ENCODE peak calls at places on chromosomes 12 and 14, in nine cellular contexts. H is Peyer's patch; T is tibial nerve; P is progenitor cell of endocrine pancreas; K is endothelial cell of umbilical vein; E is heart right ventricle; D is CD8-positive, alpha-beta T cell; A is GM10248; J is thoracic aorta. Y is an unnamed sample.

GRCh38 chr12:64104376-64104775 is 117.7 kb downstream of the KICS2 start:
- DNase-seq in E (no peak), K (no peak), D (no peak), J (no peak), P (no peak), A (no peak), T (no peak), H (no peak), Y (no peak)

GRCh38 chr14:46571970-46572369 is 79.6 kb downstream of the RPL10L start:
- DNase-seq in K (peak; percentile 59), J (no peak), T (no peak), D (no peak), P (no peak), H (no peak), A (no peak), E (no peak), Y (no peak)

GRCh38 chr12:2284857-2285256 is 232.1 kb downstream of the CACNA1C start:
- DNase-seq in T (peak; percentile 52), P (peak; percentile 78), J (no peak), E (peak; percentile 85), D (no peak), K (peak; percentile 31), H (peak; percentile 83), A (peak; percentile 39), Y (no peak)

GRCh38 chr12:24750263-24750662 is 198.6 kb downstream of the BCAT1 start:
- DNase-seq in P (no peak), T (no peak), A (no peak), K (no peak), D (no peak), J (no peak), H (no peak), E (no peak), Y (no peak)

GRCh38 chr14:100524933-100525243 is 62.3 kb downstream of the BEGAIN start:
- DNase-seq in H (peak; percentile 31), D (peak; percentile 36), J (no peak), E (peak; percentile 13), K (no peak), P (peak; percentile 20), T (no peak), A (peak; percentile 38), Y (no peak)

GRCh38 chr12:76633415-76633814 is 73.8 kb upstream of the OSBPL8 start:
- DNase-seq in T (no peak), E (peak; percentile 43), A (no peak), P (no peak), D (no peak), J (no peak), K (peak; percentile 34), H (no peak), Y (no peak)

GRCh38 chr12:26746315-26746714 is 86.7 kb downstream of the ITPR2 start:
- DNase-seq in E (no peak), P (no peak), K (peak; percentile 35), D (no peak), A (peak; percentile 15), T (no peak), J (no peak), H (no peak), Y (no peak)

GRCh38 chr12:45729233-45730115 is at the start of gene ARID2:
- DNase-seq in J (no peak), A (peak; percentile 59), E (peak; percentile 63), H (peak; percentile 84), T (peak; percentile 49), P (peak; percentile 44), D (peak; percentile 64), K (peak; percentile 62), Y (peak; percentile 75)

GRCh38 chr14:77014004-77014604 is 14.4 kb downstream of the IRF2BPL start:
- DNase-seq in A (no peak), H (no peak), K (peak; percentile 32), T (no peak), D (no peak), E (peak; percentile 80), P (no peak), J (no peak), Y (no peak)

GRCh38 chr12:74889563-74890236 is 319.9 kb downstream of the KCNC2 start:
- DNase-seq in K (peak; percentile 49), A (no peak), P (no peak), D (no peak), H (no peak), T (no peak), J (no peak), E (no peak), Y (no peak)

GRCh38 chr12:47828967-47829482 is 9.3 kb upstream of the HDAC7 start:
- DNase-seq in H (no peak), K (peak; percentile 77), D (no peak), J (peak; percentile 63), T (peak; percentile 79), A (no peak), P (no peak), E (peak; percentile 88), Y (no peak)

GRCh38 chr14:29352681-29353080 is 575.0 kb downstream of the PRKD1 start:
- DNase-seq in J (no peak), P (no peak), T (no peak), A (no peak), K (no peak), D (no peak), H (no peak), E (no peak), Y (no peak)

GRCh38 chr12:109174468-109174867 is 58.1 kb downstream of the ACACB start:
- DNase-seq in E (no peak), P (no peak), K (no peak), A (no peak), J (no peak), H (no peak), D (no peak), T (no peak), Y (no peak)

GRCh38 chr12:100450726-100451125 is 22.9 kb upstream of the NR1H4 start:
- DNase-seq in K (peak; percentile 8), A (no peak), D (no peak), P (no peak), J (no peak), E (no peak), H (no peak), T (no peak), Y (no peak)

GRCh38 chr14:103231376-103232019 is 102.5 kb upstream of the EIF5 start:
- DNase-seq in D (no peak), A (no peak), H (no peak), K (no peak), P (no peak), J (no peak), T (no peak), E (no peak), Y (no peak)

GRCh38 chr12:82186282-82186681 is 171.9 kb downstream of the CCDC59 start:
- DNase-seq in D (no peak), E (no peak), P (no peak), J (no peak), A (no peak), T (no peak), K (no peak), H (no peak), Y (no peak)

GRCh38 chr14:106586098-106586704 is 1059.8 kb downstream of the TMEM121 start:
- DNase-seq in T (no peak), K (no peak), H (no peak), J (no peak), P (no peak), A (peak; percentile 75), E (no peak), D (peak; percentile 73), Y (peak; percentile 60)

GRCh38 chr12:84874125-84874824 is 38.3 kb downstream of the SLC6A15 start:
- DNase-seq in D (no peak), K (peak; percentile 55), A (peak; percentile 24), H (no peak), E (no peak), P (no peak), T (no peak), J (no peak), Y (no peak)

DNA sequence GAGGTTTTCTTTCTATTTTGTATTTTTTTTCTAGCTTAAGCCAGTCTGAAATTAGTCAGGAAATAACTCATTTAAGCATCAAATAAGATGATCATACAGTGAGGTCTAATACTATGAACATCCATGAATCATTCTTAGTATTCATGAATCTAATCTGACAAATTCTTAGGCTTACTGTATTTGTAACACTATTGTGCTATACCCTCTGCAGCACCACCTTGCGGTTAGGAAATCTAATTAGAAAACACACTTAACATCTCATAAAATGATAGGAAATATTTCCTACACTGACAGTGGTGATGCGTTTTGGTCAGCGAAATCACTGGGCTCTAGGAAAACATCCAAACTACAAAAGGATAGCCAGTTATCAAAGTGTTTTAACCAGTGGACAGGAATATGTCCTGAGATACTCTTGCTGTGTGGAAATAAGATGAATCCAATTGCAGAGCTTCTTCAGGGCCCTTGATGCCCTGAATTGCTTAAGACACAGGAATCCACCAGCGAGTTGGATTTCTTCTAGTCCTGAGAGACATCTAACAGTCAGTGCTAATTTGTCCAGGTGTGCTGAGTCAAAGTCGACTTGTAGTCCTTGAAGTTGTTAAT is 109.3 kb upstream of the MYF6 start:
- DNase-seq in E (no peak), A (no peak), K (peak; percentile 55), D (no peak), J (no peak), T (no peak), H (no peak), P (no peak), Y (no peak)
- TF ChIP-seq CTCF in E (peak; percentile 32), A (peak; percentile 24), K (no peak), D (no peak), J (peak; percentile 17), T (no peak), H (no peak), P (peak; percentile 52), Y (no peak)

DNA sequence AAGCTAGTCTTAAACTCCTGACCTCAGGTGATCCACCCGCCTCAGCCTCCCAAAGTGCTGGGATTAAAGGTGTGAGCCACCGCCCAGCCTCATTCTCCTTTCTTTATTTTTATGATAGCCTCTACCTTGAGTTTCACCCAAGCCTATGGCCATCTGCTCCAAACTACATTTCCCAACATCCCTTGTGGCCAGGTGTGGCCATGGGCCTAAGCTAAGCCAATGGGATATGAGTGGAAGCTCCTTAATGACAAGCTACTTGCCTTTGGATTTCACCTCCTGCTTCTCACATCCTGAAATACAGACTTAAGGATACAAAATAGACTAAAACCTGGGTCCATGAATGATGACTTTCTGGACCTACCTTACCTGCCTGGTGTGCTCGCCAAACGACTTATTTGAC is 46.2 kb downstream of the DPF3 start:
- DNase-seq in K (no peak), E (no peak), A (no peak), H (no peak), J (no peak), D (no peak), P (no peak), T (no peak), Y (no peak)
- TF ChIP-seq CTCF in K (no peak), E (no peak), A (no peak), H (no peak), J (no peak), D (no peak), P (no peak), T (no peak), Y (no peak)

DNA sequence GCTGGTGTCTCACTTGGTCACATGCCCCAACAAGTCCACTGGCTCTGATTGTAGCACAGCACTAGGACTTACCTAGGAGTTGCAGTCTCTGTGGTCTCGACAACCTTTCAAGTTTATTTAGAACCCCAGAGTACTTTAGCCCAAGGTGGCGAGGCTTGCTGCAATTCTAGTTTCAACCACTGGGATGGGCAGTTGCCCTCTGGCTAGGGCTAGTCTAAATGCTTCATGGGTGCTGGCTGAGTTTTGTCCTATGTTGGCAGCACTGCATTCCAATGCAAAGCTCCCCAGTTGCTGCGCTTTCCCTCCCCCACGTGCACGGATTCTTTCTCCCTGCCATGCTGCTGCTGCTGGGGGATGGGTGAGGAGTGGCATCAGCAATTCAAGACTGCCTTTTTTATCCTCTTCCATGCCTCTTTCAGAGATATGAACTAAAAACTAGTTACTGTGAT is 207.9 kb downstream of the SYNE2 start:
- DNase-seq in J (no peak), K (peak; percentile 10), A (no peak), T (no peak), H (no peak), E (no peak), P (no peak), D (no peak), Y (no peak)
- TF ChIP-seq CTCF in J (no peak), K (peak; percentile 56), A (peak; percentile 12), T (peak; percentile 24), H (peak; percentile 56), E (peak; percentile 29), P (peak; percentile 61), D (no peak), Y (no peak)

GRCh38 chr14:58639842-58640484 is 2.2 kb downstream of the DACT1 start:
- DNase-seq in K (peak; percentile 58), E (peak; percentile 62), A (peak; percentile 24), T (no peak), D (no peak), H (no peak), P (no peak), J (no peak), Y (no peak)
- TF ChIP-seq CTCF in K (peak; percentile 42), E (peak; percentile 59), A (peak; percentile 44), T (peak; percentile 45), D (no peak), H (peak; percentile 80), P (peak; percentile 66), J (peak; percentile 58), Y (no peak)

Y was measured in activated B cell treated with CpG ODN at 0.5 μM for 24 hours.